ENCODE peak calls at places on chromosomes 2 and 18, in seven cellular contexts. P is germinal center; R is dorsolateral prefrontal cortex; F is activated CD8-positive, alpha-beta memory T cell treated with anti-CD3 and anti-CD28 coated beads for 48 hours; Q is fibroblast of lung; S is kidney epithelial cell; N is tibial artery. E is an unnamed sample.

GRCh38 chr2:234678721-234679120 is 181.8 kb upstream of the ARL4C start:
- DNase-seq in F (no peak), Q (peak), R (no peak), S (no peak), P (no peak), N (no peak), E (no peak)

GRCh38 chr2:195212586-195212985 is 444.4 kb upstream of the SLC39A10 start:
- DNase-seq in Q (no peak), P (no peak), N (no peak), R (no peak), S (no peak), F (no peak), E (no peak)

GRCh38 chr2:24544456-24545115 is 53.5 kb downstream of the NCOA1 start:
- DNase-seq in Q (no peak), N (no peak), R (no peak), P (no peak), S (no peak), F (no peak), E (no peak)

GRCh38 chr18:36095936-36096519 is 28.7 kb upstream of the RPRD1A start:
- DNase-seq in R (no peak), S (peak), Q (peak), N (no peak), F (no peak), P (peak), E (peak)

GRCh38 chr18:48709371-48709770 is 170.5 kb downstream of the CTIF start:
- DNase-seq in P (no peak), N (no peak), S (no peak), Q (no peak), F (no peak), R (no peak), E (no peak)

GRCh38 chr2:238406222-238406997 is 20.3 kb upstream of the ASB1 start:
- DNase-seq in S (no peak), Q (no peak), F (no peak), R (no peak), N (no peak), P (no peak), E (no peak)

GRCh38 chr2:180291060-180291459 is 284.0 kb upstream of the CWC22 start:
- DNase-seq in P (no peak), F (no peak), S (no peak), Q (peak), R (no peak), N (no peak), E (no peak)

GRCh38 chr2:240847817-240848216 is 20.8 kb upstream of the AGXT start:
- DNase-seq in S (no peak), R (no peak), P (no peak), Q (no peak), F (no peak), N (no peak), E (no peak)

GRCh38 chr18:25516121-25516520 is 164.2 kb upstream of the ZNF521 start:
- DNase-seq in N (no peak), Q (no peak), F (no peak), P (no peak), S (no peak), R (no peak), E (no peak)

GRCh38 chr2:197121255-197121654 is 189.3 kb downstream of the ANKRD44 start:
- DNase-seq in Q (no peak), N (no peak), S (no peak), R (no peak), P (no peak), F (no peak), E (no peak)

E was measured in kidney glomerular epithelial cell.